ENCODE peak calls at places on chromosome 3, in ten cellular contexts. X, Z, B, C, L, F, Q, H, W and M are unnamed samples.

GRCh38 chr3:877001-877400 is 215.8 kb upstream of the CNTN6 start:
- DNase-seq in X (no peak), Z (no peak), B (no peak), C (no peak), L (no peak), F (no peak), Q (no peak), H (no peak), W (no peak), M (no peak)

GRCh38 chr3:126571078-126571477 is 12.3 kb upstream of the C3orf22 start:
- DNase-seq in X (no peak), Z (no peak), B (no peak), C (no peak), L (no peak), F (no peak), Q (no peak), H (no peak), W (no peak), M (no peak)

GRCh38 chr3:81887448-81887847 is 126.0 kb upstream of the GBE1 start:
- DNase-seq in X (no peak), Z (no peak), B (no peak), C (no peak), L (no peak), F (no peak), Q (no peak), H (no peak), W (no peak), M (no peak)

GRCh38 chr3:104909721-104910120 is 457.0 kb upstream of the ALCAM start:
- DNase-seq in X (no peak), Z (no peak), B (peak), C (no peak), L (peak), F (no peak), Q (peak), H (no peak), W (no peak), M (no peak)

GRCh38 chr3:25454411-25454927 is 26.4 kb downstream of the RARB start:
- DNase-seq in X (no peak), Z (no peak), B (no peak), C (no peak), L (peak), F (no peak), Q (no peak), H (no peak), W (no peak), M (no peak)

GRCh38 chr3:136836511-136837156 is 17.7 kb downstream of the SLC35G2 start:
- DNase-seq in X (no peak), Z (no peak), B (no peak), C (no peak), L (no peak), F (no peak), Q (no peak), H (no peak), W (no peak), M (no peak)

GRCh38 chr3:69738859-69739203 is 433 bp upstream of the MITF start:
- DNase-seq in X (no peak), Z (no peak), B (no peak), C (no peak), L (no peak), F (no peak), Q (no peak), H (no peak), W (no peak), M (no peak)

GRCh38 chr3:47394140-47394855 is 13.5 kb downstream of the PTPN23 start:
- DNase-seq in X (no peak), Z (no peak), B (no peak), C (no peak), L (no peak), F (no peak), Q (no peak), H (peak), W (no peak), M (peak)

GRCh38 chr3:117630885-117631284 is 921.3 kb downstream of the TUSC7 start:
- DNase-seq in X (no peak), Z (no peak), B (peak), C (no peak), L (no peak), F (peak), Q (no peak), H (no peak), W (no peak), M (no peak)

GRCh38 chr3:155744626-155745324 is at the start of gene PLCH1:
- DNase-seq in X (peak), Z (peak), B (peak), C (peak), L (peak), F (peak), Q (peak), H (peak), W (peak), M (peak)